ENCODE peak calls at places on chromosome 10, in ten cellular contexts. V, I, G, W, N, C, B, T, S and U are unnamed samples. For H3K4me1, the result is how much of the 10 kb centered on the place peaks cover.

GRCh38 chr10:80161321-80162084 is 29.0 kb downstream of the PLAC9 start:
- DNase-seq in N (no peak), V (no peak), W (no peak), S (peak), C (no peak), I (no peak), B (no peak), T (no peak), G (peak), U (no peak)

GRCh38 chr10:48613015-48613414 is 8.1 kb upstream of the ARHGAP22 start:
- DNase-seq in C (no peak), N (no peak), G (no peak), T (no peak), W (no peak), V (no peak), I (no peak), B (no peak), S (no peak), U (no peak)

GRCh38 chr10:2650328-2650727 is 417.0 kb upstream of the PFKP start:
- DNase-seq in N (no peak), I (no peak), S (no peak), B (no peak), V (no peak), G (no peak), T (no peak), W (no peak), C (no peak), U (no peak)

GRCh38 chr10:73910764-73911552 is at the start of gene PLAU:
- DNase-seq in S (no peak), C (peak), G (peak), B (peak), V (peak), N (no peak), I (peak), T (peak), W (peak), U (peak)

GRCh38 chr10:49614242-49615198 is 683 bp downstream of the CHAT start:
- DNase-seq in W (no peak), B (no peak), C (no peak), G (no peak), N (no peak), V (no peak), S (no peak), I (peak), T (peak), U (peak)

GRCh38 chr10:127236266-127236665 is 39.9 kb upstream of the INSYN2A start:
- DNase-seq in W (no peak), S (no peak), V (no peak), N (no peak), B (no peak), C (no peak), G (no peak), I (no peak), T (no peak), U (no peak)

GRCh38 chr10:89301231-89301630 is 615 bp upstream of the IFIT2 start:
- DNase-seq in B (peak), W (no peak), T (peak), S (peak), N (no peak), G (no peak), V (peak), I (no peak), C (peak), U (no peak)

GRCh38 chr10:11748866-11749265 is 6.7 kb downstream of the ECHDC3 start:
- DNase-seq in V (no peak), C (no peak), T (no peak), B (no peak), S (no peak), I (no peak), W (no peak), G (no peak), N (no peak), U (no peak)

GRCh38 chr10:79053481-79054202 is 15.1 kb upstream of the ZMIZ1 start:
- DNase-seq in C (no peak), N (no peak), S (no peak), T (peak), I (no peak), G (peak), W (peak), B (no peak), V (peak), U (peak)

GRCh38 chr10:68516766-68517165 is 10.6 kb downstream of the SLC25A16 start:
- DNase-seq in G (no peak), S (no peak), B (no peak), V (no peak), T (no peak), N (no peak), I (no peak), C (no peak), W (no peak), U (no peak)

GRCh38 chr10:125756853-125757487 is 18.7 kb downstream of the MMP21 start:
- DNase-seq in C (no peak), B (no peak), I (no peak), S (no peak), V (no peak), W (no peak), T (no peak), G (no peak), N (no peak), U (no peak)

GRCh38 chr10:128735996-128736395 is 609.8 kb upstream of the MKI67 start:
- DNase-seq in N (no peak), W (no peak), S (no peak), I (no peak), B (no peak), V (no peak), C (no peak), G (no peak), T (no peak), U (no peak)

GRCh38 chr10:26516540-26517101 is 78.5 kb downstream of the APBB1IP start:
- DNase-seq in N (no peak), B (no peak), V (no peak), W (no peak), T (no peak), C (no peak), I (no peak), S (no peak), G (no peak), U (no peak)

GRCh38 chr10:80177781-80178636 is 27.3 kb downstream of the ANXA11 start:
- DNase-seq in T (no peak), I (no peak), C (no peak), G (no peak), B (no peak), W (no peak), V (no peak), S (no peak), N (no peak), U (no peak)

GRCh38 chr10:62742447-62743105 is 61.9 kb upstream of the ADO start:
- DNase-seq in V (no peak), I (no peak), W (no peak), G (no peak), N (no peak), T (no peak), C (no peak), S (no peak), B (no peak), U (no peak)

GRCh38 chr10:1378473-1378872 is 322.3 kb downstream of the WDR37 start:
- DNase-seq in V (no peak), G (no peak), I (no peak), N (no peak), W (no peak), C (no peak), T (peak), S (no peak), B (peak), U (no peak)

GRCh38 chr10:80509403-80510161 is 28.1 kb upstream of the SH2D4B start:
- DNase-seq in B (no peak), C (no peak), V (no peak), S (peak), T (peak), W (no peak), I (peak), N (peak), G (no peak), U (peak)

GRCh38 chr10:63273575-63273974 is 140.4 kb downstream of the NRBF2 start:
- DNase-seq in G (no peak), W (no peak), B (no peak), S (no peak), N (no peak), C (no peak), T (no peak), V (no peak), I (no peak), U (no peak)

GRCh38 chr10:13915710-13916109 is 328.9 kb downstream of the PRPF18 start:
- DNase-seq in G (no peak), B (no peak), T (no peak), N (no peak), I (no peak), V (peak), W (no peak), S (no peak), C (no peak), U (no peak)

GRCh38 chr10:126147866-126148578 is 240.3 kb downstream of the ADAM12 start:
- DNase-seq in N (no peak), V (no peak), B (no peak), I (no peak), T (no peak), S (no peak), C (no peak), W (no peak), G (no peak), U (no peak)

GRCh38 chr10:110076559-110077318 is 69.0 kb downstream of the ADD3 start:
- DNase-seq in N (peak), G (no peak), T (peak), B (peak), C (peak), S (peak), V (peak), W (no peak), I (peak), U (peak)

GRCh38 chr10:72895236-72895850 is 1.8 kb downstream of the OIT3 start:
- DNase-seq in G (no peak), B (no peak), T (no peak), I (no peak), N (no peak), V (no peak), C (no peak), S (no peak), W (no peak), U (no peak)
- H3K4me3 ChIP-seq in G (no peak), B (no peak), T (no peak), I (no peak), N (no peak), V (no peak), C (no peak), S (no peak), W (no peak), U (no peak)

DNA sequence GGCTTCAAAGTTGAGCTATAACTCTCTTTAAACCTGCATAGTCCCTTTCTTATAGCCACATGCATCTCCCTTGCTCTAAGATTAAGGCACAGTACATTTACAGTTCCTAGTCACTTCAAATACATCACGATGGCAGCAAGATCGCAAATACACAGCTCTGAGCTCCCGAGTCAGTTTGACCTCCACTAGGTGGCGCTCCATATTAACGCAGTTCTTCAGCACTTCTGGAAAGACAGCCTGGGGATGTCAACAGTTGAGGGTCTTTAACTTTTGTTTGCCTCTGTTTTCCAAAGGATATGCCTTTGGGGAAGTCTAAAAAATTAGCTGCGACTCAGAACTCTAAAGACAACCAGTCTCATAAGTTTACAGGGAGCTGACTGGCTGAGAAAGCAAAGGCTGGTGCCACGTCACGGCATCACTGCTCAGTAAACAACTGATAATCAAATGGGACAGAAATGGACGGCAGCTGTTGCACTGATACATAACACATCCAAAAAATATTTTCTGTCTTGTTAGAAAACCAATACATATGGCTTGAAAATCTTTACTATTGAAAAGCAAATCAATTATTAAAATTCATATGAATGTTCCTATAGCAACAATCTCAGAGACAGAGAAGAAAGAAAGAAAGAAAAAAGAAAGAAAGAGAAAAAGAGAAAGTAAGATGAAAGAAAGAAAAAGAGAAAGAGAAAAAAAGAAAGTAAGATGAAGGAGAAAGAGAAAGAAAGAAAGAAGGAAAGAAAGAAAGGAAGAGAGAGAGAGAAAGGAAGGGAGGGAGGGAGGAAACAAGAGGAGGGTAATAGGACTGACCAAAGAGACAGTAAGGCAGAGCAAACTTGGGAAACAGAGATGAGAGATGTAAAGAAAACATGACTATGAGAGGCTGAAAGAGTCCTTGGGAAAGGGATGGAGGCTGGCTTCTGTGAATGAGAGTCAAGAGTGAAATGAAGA is 458.7 kb downstream of the SORCS1 start:
- DNase-seq in N (no peak), C (peak), T (peak), V (peak), S (peak), G (no peak), I (peak), W (no peak), B (peak), U (no peak)
- TF ChIP-seq CTCF in N (peak), C (peak), T (peak), V (peak), S (peak), G (peak), I (peak), W (peak), B (peak), U (peak)

DNA sequence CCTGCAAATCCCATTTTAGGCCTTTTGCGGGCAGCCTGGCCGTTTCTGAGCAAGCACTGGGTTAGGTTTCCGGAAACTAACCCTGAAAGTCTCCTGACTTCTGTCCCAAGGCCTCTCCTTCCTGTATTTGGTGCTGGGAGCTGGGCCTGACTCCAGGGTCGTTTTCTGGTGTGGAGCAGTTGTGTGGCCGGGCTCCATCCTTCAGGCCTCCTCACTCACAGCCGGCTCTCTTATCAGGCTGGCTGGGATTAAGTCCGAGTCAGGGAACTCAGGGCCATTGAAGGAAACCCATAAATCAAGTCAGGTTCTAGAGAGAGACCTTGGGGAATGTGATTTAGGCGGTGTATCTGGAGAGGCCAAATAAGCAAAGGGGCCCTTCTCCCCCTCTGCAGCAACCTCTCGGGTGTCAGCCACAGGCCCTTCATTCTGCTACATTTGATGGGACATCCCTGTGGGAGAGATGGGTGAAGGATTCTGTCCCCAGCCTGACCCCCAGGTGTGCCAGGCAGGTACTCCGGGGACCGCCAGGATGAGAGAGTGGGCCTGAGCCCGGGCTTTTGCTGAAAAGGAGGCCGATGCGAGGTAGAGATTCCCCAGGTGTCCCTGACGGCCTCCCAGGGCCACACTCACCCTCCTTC is 3.3 kb downstream of the GATA3 start:
- DNase-seq in W (no peak), N (no peak), V (no peak), I (no peak), S (no peak), G (no peak), T (no peak), C (no peak), B (no peak), U (no peak)
- H3K4me1 ChIP-seq in W (half or more), N (under half), V (under half), I (under half), S (under half), G (under half), T (half or more), C (under half), B (under half), U (under half)

GRCh38 chr10:5697342-5697741 is 12.7 kb downstream of the TASOR2 start:
- DNase-seq in I (no peak), V (no peak), N (no peak), W (no peak), T (no peak), B (no peak), S (no peak), C (peak), G (no peak), U (no peak)

GRCh38 chr10:5694573-5694972 is 9.9 kb downstream of the TASOR2 start:
- DNase-seq in B (no peak), G (no peak), C (no peak), S (no peak), N (no peak), T (no peak), W (no peak), I (no peak), V (no peak), U (no peak)

GRCh38 chr10:5692476-5693358 is 8.1 kb downstream of the TASOR2 start:
- DNase-seq in N (no peak), T (peak), S (peak), C (peak), G (peak), I (peak), B (peak), V (peak), W (peak), U (peak)

GRCh38 chr10:5698062-5698461 is 13.4 kb downstream of the TASOR2 start:
- DNase-seq in V (no peak), N (no peak), G (no peak), I (no peak), B (no peak), W (no peak), S (no peak), C (no peak), T (no peak), U (no peak)
- H3K4me3 ChIP-seq in V (no peak), N (no peak), G (no peak), I (no peak), B (no peak), W (no peak), S (no peak), C (no peak), T (no peak), U (no peak)

DNA sequence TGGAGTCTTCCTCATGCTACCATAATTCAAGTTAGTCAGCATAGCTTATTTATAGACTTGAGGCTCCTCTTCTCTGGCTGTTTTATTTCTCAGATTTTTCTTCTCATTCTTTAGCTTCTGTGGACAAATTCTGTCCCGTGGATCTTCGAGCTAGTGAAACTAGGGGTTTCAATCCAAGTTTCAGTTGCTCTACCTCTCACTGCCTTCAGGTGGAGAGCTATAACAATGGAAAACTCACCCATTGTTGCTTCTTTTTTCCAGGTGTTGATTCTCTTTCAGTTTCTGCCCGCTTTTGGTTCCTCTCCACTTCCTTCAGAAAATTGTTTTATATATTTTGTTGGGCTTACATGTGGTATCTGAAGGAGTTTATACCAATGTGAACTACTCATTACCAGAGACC is 266.0 kb downstream of the TCF7L2 start:
- DNase-seq in S (peak), C (no peak), T (no peak), G (no peak), W (no peak), V (no peak), B (no peak), N (no peak), I (no peak), U (no peak)
- TF ChIP-seq CTCF in S (peak), C (no peak), T (no peak), G (no peak), W (no peak), V (no peak), B (no peak), N (peak), I (no peak), U (no peak)

GRCh38 chr10:33293531-33294170 is 40.8 kb downstream of the NRP1 start:
- DNase-seq in S (no peak), I (no peak), B (no peak), W (no peak), G (no peak), C (no peak), T (no peak), N (no peak), V (no peak), U (no peak)
- H3K4me1 ChIP-seq in S (half or more), I (half or more), B (under half), W (under half), G (under half), C (under half), T (under half), N (under half), V (under half), U (half or more)

GRCh38 chr10:122246830-122247520 is 24.1 kb upstream of the BTBD16 start:
- DNase-seq in S (no peak), I (no peak), T (no peak), G (no peak), C (no peak), V (no peak), W (no peak), B (no peak), N (no peak), U (no peak)
- H3K4me3 ChIP-seq in S (no peak), I (no peak), T (no peak), G (no peak), C (no peak), V (no peak), W (no peak), B (no peak), N (no peak), U (no peak)

GRCh38 chr10:97632949-97633884 is at the start of gene MORN4:
- DNase-seq in W (peak), B (peak), V (peak), T (peak), S (peak), N (peak), C (peak), I (peak), G (peak), U (peak)

GRCh38 chr10:97631098-97631497 is 2.2 kb downstream of the MORN4 start:
- DNase-seq in B (no peak), V (no peak), I (no peak), S (no peak), T (no peak), C (no peak), G (no peak), W (no peak), N (no peak), U (no peak)

GRCh38 chr10:97629289-97629688 is 4.0 kb downstream of the MORN4 start:
- DNase-seq in G (no peak), N (no peak), C (no peak), S (no peak), W (no peak), I (no peak), T (no peak), B (no peak), V (no peak), U (no peak)

GRCh38 chr10:97635577-97635976 is 2.3 kb upstream of the MORN4 start:
- DNase-seq in T (no peak), G (no peak), W (no peak), C (no peak), I (no peak), B (no peak), N (no peak), S (no peak), V (no peak), U (no peak)

GRCh38 chr10:97633921-97634320 is 621 bp upstream of the MORN4 start:
- DNase-seq in C (peak), T (no peak), I (no peak), V (peak), N (no peak), S (peak), W (no peak), G (no peak), B (peak), U (no peak)
- TF ChIP-seq CTCF in C (peak), T (peak), I (no peak), V (no peak), N (peak), S (peak), W (peak), G (no peak), B (peak), U (peak)

GRCh38 chr10:93753621-93754250 is 4.0 kb upstream of the LGI1 start:
- DNase-seq in T (no peak), B (no peak), I (no peak), N (no peak), W (no peak), S (no peak), V (no peak), G (no peak), C (no peak), U (no peak)
- H3K4me1 ChIP-seq in T (under half), B (under half), I (under half), N (under half), W (under half), S (under half), V (under half), G (under half), C (under half), U (under half)

DNA sequence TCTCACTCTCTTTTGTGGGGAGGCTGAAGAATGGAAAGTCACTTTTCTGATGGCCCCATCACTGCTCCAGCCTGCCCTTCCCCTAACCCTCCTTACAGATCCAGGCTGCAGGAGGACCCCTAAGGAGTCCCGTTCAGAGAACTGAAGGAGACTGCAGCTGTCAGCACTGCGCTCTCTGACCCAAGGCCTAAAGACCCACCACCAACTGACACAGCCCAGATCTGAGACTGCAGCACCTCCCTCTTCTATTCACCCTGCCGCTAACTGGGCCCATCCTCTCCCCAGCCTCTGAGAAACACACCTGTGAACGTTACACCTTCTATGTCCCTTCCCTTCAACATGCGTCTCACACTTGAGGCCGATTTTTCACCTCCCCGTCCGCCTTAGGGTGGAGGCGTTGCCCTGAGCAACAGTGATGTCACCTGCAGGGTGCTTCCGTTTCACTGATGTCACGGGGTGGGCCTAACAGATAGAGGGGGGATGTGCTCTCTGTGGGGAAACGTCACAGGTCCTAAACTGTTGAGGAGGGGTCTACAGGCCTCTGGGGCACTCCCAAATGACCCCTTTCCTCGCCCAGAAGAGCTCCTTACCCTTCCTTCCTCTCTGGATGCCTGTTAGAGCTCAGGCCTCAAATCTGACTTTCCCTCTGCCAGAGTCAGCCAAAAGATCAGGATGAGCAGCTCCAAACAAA is 5.1 kb downstream of the ITPRIP start:
- DNase-seq in V (no peak), C (no peak), N (no peak), S (no peak), I (peak), T (peak), G (no peak), B (peak), W (no peak), U (no peak)
- H3K4me3 ChIP-seq in V (no peak), C (no peak), N (no peak), S (no peak), I (no peak), T (no peak), G (no peak), B (no peak), W (no peak), U (no peak)